ENCODE peak calls at places on chromosomes 7 and 10, in five cellular contexts. C is H9, I is GM23338, G is GM23248, U is osteoblast. E is an unnamed sample.

GRCh38 chr10:47024399-47025252 is 113.4 kb downstream of the PTPN20 start:
- DNase-seq in C (peak; percentile 85), I (peak; percentile 82), G (peak; percentile 61), U (peak; percentile 90), E (peak; percentile 74)

GRCh38 chr10:114634607-114634974 is 23.5 kb downstream of the ABLIM1 start:
- DNase-seq in C (no peak), I (no peak), G (peak; percentile 97), U (peak; percentile 93), E (peak; percentile 96)

GRCh38 chr10:103775786-103776185 is 79.6 kb downstream of the SH3PXD2A start:
- DNase-seq in C (no peak), I (no peak), G (no peak), U (peak; percentile 67), E (no peak)

GRCh38 chr7:101668726-101669125 is 39.6 kb upstream of the MYL10 start:
- DNase-seq in C (no peak), I (no peak), G (no peak), U (no peak), E (no peak)

GRCh38 chr10:59589721-59590120 is 119.9 kb downstream of the SLC16A9 start:
- DNase-seq in C (no peak), I (no peak), G (no peak), U (no peak), E (no peak)

GRCh38 chr10:36538945-36539586 is 586.3 kb upstream of the ANKRD30A start:
- DNase-seq in C (no peak), I (no peak), G (peak; percentile 45), U (peak; percentile 48), E (no peak)

GRCh38 chr10:127757033-127757432 is 20.0 kb downstream of the FOXI2 start:
- DNase-seq in C (no peak), I (peak; percentile 23), G (no peak), U (no peak), E (peak; percentile 19)

GRCh38 chr10:19728376-19728775 is 87.9 kb upstream of the PLXDC2 start:
- DNase-seq in C (no peak), I (no peak), G (no peak), U (no peak), E (no peak)

GRCh38 chr10:68594405-68594804 is 34.3 kb downstream of the TET1 start:
- DNase-seq in C (peak; percentile 16), I (no peak), G (peak; percentile 26), U (peak; percentile 88), E (peak; percentile 21)

GRCh38 chr10:69101451-69102095 is 13.7 kb downstream of the SRGN start:
- DNase-seq in C (no peak), I (no peak), G (peak; percentile 69), U (peak; percentile 65), E (no peak)

GRCh38 chr7:100034871-100035510 is 14.6 kb upstream of the ZSCAN21 start:
- DNase-seq in C (no peak), I (no peak), G (peak; percentile 78), U (peak; percentile 94), E (peak; percentile 93)

GRCh38 chr10:119252051-119252465 is 44.7 kb downstream of the GRK5 start:
- DNase-seq in C (no peak), I (no peak), G (no peak), U (no peak), E (no peak)
- H3K4me1 ChIP-seq in C (peaks cover 2% of the 10 kb centered on the region), I (peaks cover 7% of the 10 kb centered on the region), G (peaks cover 66% of the 10 kb centered on the region), U (peaks cover 46% of the 10 kb centered on the region), E (peaks cover 36% of the 10 kb centered on the region)

DNA sequence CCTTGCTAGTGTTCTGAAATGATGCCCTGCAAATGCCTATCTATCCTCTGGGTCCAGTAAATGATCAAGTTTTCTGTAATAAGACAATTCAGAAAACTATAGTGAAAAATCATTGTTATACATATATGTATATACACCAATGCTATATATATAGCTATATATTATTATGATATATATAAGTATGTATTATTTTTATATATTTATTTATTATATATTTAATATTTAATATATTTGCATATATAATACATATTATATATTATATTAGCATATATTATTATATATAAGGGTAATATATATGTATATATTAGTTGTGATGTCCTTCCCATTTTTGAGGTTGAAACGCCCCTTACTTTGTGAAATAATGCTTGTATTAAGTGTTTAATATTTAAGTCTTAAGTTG is 181.4 kb upstream of the CACNA2D1 start:
- DNase-seq in C (no peak), I (no peak), G (no peak), U (no peak), E (no peak)
- H3K4me2 ChIP-seq in C (no peak overlapping the region), I (no peak overlapping the region), G (peak overlapping the region; percentile 31), U (no peak overlapping the region), E (no peak overlapping the region)

GRCh38 chr7:68715907-68716306 is 882.4 kb upstream of the AUTS2 start:
- DNase-seq in C (no peak), I (no peak), G (no peak), U (no peak), E (no peak)
- H3K4me1 ChIP-seq in C (no peaks in the 10 kb centered on the region), I (no peaks in the 10 kb centered on the region), G (no peaks in the 10 kb centered on the region), U (peaks cover 5% of the 10 kb centered on the region), E (peaks cover 3% of the 10 kb centered on the region)

DNA sequence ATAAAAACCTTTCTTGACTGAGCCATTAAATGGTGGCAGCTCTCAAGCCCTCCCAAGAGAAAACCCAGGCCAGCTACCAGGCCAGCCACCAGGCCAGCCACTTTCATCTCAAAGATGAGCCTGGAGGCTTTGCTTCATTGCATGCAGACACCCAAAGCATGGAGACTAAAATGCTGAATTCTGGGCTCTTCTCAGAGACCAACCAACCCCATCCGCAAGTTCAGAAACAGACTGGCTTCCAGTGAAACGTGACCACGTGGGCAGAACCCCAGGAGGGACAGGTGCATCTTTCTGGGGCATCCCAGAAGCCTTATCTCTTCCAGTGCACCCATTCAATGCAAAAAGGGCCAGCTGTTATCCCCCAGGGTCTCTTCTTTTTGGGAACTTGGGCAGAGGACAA is 20.9 kb downstream of the CHST15 start:
- DNase-seq in C (no peak), I (no peak), G (no peak), U (no peak), E (no peak)
- H3K4me2 ChIP-seq in C (no peak overlapping the region), I (no peak overlapping the region), G (no peak overlapping the region), U (no peak overlapping the region), E (no peak overlapping the region)

GRCh38 chr7:50723888-50724287 is 58.8 kb downstream of the GRB10 start:
- DNase-seq in C (no peak), I (no peak), G (no peak), U (no peak), E (no peak)

GRCh38 chr7:50721160-50721559 is 61.5 kb downstream of the GRB10 start:
- DNase-seq in C (no peak), I (no peak), G (no peak), U (no peak), E (peak; percentile 74)

GRCh38 chr7:50718876-50719275 is 63.8 kb downstream of the GRB10 start:
- DNase-seq in C (no peak), I (no peak), G (no peak), U (peak; percentile 78), E (no peak)

GRCh38 chr7:50720295-50720694 is 62.4 kb downstream of the GRB10 start:
- DNase-seq in C (no peak), I (no peak), G (no peak), U (no peak), E (no peak)

DNA sequence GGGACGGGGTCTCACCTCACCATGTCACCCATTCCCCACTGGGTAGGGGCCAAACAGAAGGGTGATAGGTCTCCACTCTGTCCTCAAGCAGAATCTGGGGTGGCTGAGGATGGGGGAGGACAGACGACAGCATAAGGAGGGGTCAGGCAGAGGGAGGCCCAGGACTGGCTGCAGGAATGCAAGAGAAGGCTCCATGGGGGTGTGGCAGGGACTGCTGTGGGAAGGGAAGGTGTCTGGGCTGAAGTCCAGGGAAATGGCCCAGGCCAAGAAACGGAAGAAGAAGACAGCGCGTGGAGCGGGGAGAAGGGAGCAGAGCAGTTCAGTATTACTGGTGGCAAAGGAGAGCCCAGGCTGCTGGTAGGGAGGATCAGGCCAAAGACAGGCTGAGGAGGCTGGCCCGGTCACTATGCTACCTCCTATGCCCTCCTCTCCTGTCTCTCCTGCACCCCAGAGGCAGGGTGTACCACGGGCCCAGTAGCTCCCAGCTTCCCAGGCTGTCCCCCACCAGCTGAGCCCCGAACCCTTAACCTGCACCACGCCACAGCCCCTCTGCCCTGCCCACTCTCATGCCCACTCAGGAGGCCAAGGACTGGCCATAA is 60.9 kb downstream of the GRB10 start:
- DNase-seq in C (no peak), I (no peak), G (no peak), U (no peak), E (no peak)
- H3K4me1 ChIP-seq in C (no peaks in the 10 kb centered on the region), I (peaks cover 5% of the 10 kb centered on the region), G (no peaks in the 10 kb centered on the region), U (no peaks in the 10 kb centered on the region), E (peaks cover 10% of the 10 kb centered on the region)

DNA sequence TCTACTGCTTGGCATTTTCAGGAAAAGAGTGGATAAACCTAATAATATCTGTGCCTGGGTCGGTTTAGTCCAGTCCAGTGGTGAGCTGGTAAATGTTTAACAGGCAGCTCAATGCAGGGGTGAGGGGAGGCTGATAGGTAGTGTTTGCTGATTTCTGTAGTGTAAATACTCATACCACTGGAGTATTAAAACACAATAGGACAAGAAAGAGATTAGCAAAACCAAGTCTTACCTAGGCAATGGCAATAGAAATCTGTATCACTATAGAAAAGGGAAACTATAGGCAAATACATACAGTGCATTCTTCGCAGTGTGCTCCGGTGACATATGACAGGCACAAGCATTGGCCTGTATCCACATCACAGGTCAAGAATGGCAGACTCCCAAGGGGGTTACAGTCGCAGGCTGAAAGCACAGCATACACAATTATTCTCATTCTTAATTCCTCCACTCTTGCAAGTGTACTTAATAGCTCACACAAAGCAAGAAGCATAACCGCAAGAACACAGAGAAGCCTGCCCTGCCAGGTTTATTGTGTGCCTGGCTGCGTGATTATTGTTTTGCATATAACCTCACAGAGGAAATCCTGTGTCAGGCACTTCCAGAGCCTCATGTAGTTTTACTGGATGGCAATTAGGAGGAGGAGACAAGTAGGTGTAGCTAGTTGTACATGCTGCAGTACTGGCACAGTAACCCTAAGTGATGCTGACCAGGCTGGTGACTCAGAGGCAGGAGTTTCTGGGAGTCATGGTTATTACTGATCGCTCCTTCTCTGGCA is 35.0 kb downstream of the LAMB4 start:
- DNase-seq in C (no peak), I (no peak), G (peak; percentile 95), U (peak; percentile 86), E (no peak)
- H3K4me2 ChIP-seq in C (no peak overlapping the region), I (no peak overlapping the region), G (peak overlapping the region; percentile 81), U (peak overlapping the region; percentile 52), E (peak overlapping the region; percentile 20)